ENCODE peak calls at places on chromosomes 7 and 10, in four cellular contexts. Z, H, N and R are unnamed samples.

GRCh38 chr7:131723926-131724325 is 167.5 kb upstream of the PODXL start:
- DNase-seq in Z (no peak), H (no peak), N (no peak), R (no peak)

GRCh38 chr10:42866115-42866995 is 83.8 kb downstream of the BMS1 start:
- DNase-seq in N (peak; percentile 84), Z (peak; percentile 93), H (no peak), R (peak; percentile 94)

GRCh38 chr10:2508971-2509605 is 558.3 kb upstream of the PFKP start:
- DNase-seq in Z (no peak), H (no peak), N (no peak), R (no peak)

GRCh38 chr10:111233439-111233838 is 156.6 kb downstream of the ADRA2A start:
- DNase-seq in Z (no peak), N (no peak), H (no peak), R (peak; percentile 41)

GRCh38 chr7:144818516-144818915 is 17.3 kb downstream of the TPK1 start:
- DNase-seq in H (no peak), Z (no peak), N (no peak), R (no peak)

GRCh38 chr7:98107313-98107691 is 640 bp downstream of the LMTK2 start:
- DNase-seq in Z (no peak), H (no peak), N (peak; percentile 68), R (peak; percentile 57)

GRCh38 chr10:132555648-132556575 is 18.3 kb downstream of the INPP5A start:
- DNase-seq in H (no peak), N (no peak), Z (peak; percentile 73), R (no peak)

GRCh38 chr7:43481905-43482678 is 100.8 kb upstream of the STK17A start:
- DNase-seq in Z (no peak), H (no peak), N (no peak), R (no peak)

GRCh38 chr7:84078415-84078814 is 116.2 kb downstream of the SEMA3A start:
- DNase-seq in N (no peak), H (no peak), Z (no peak), R (no peak)

GRCh38 chr10:42960491-42961155 is 116.2 kb upstream of the RET start:
- DNase-seq in Z (peak; percentile 49), N (no peak), H (no peak), R (no peak)

GRCh38 chr10:77681839-77682238 is 44.2 kb upstream of the KCNMA1 start:
- DNase-seq in N (no peak), H (no peak), Z (no peak), R (no peak)
- H3K4me1 ChIP-seq in N (no peaks in the 10 kb centered on the region), H (no peaks in the 10 kb centered on the region), Z (no peaks in the 10 kb centered on the region), R (peaks cover 18% of the 10 kb centered on the region)

DNA sequence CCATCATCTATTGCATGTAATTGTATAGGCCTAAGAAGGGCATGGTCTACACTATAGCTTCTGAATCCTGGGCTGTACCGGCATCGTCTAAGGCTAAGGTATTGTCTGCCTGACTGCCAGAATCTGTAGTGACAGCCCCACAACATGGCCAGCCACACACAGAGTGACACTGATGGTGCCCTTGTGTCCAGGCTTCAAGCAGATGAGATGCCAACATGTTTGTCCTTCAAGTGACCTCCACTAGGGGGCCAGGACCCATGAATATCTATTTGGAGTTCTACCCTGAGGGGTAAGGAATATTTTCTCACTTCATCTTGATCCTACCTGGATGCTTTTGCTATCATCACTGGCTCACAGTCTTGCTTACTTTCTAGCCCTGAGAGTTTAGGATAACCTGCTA is 1.5 kb downstream of the CYP3A7 start:
- DNase-seq in Z (no peak), N (peak; percentile 27), H (no peak), R (peak; percentile 25)
- TF ChIP-seq CTCF in Z (peak; percentile 2), N (peak; percentile 35), H (peak; percentile 15), R (peak; percentile 53)

DNA sequence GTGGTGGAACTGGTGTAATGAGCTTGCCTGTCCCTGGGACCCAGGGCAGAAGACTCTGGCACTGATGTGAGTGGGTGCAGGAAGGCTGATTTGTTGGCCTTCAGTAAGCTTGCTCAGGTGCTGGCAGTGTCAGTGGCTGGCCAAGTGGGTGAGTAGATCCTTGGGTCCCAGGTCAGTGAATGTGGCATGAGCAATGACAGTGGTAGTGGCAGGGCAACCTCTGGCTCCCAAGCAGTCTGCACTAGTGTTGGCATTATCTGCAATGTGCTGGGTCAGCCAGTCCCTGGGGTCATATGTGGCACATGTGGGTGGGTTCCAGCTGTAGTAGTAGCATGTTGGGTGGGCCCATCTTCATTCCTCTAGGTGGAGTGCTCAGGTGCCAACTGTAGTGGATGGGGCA is 640.9 kb upstream of the GRM3 start:
- DNase-seq in N (no peak), Z (no peak), H (no peak), R (no peak)
- H3K9me3 ChIP-seq in N (no peaks in the 10 kb centered on the region), Z (peaks cover 3% of the 10 kb centered on the region), H (peaks cover 5% of the 10 kb centered on the region), R (no peaks in the 10 kb centered on the region)

GRCh38 chr7:138963675-138964074 is 17.5 kb downstream of the KIAA1549 start:
- DNase-seq in H (no peak), N (no peak), Z (no peak), R (no peak)

GRCh38 chr7:138961159-138961558 is 20.0 kb downstream of the KIAA1549 start:
- DNase-seq in H (no peak), Z (no peak), N (no peak), R (no peak)

GRCh38 chr7:138967159-138967558 is 14.0 kb downstream of the KIAA1549 start:
- DNase-seq in Z (no peak), H (no peak), N (no peak), R (no peak)

GRCh38 chr7:138962561-138963270 is 18.5 kb downstream of the KIAA1549 start:
- DNase-seq in H (no peak), Z (no peak), N (no peak), R (no peak)

GRCh38 chr7:138964838-138965436 is 16.3 kb downstream of the KIAA1549 start:
- DNase-seq in N (no peak), H (no peak), Z (no peak), R (no peak)
- H3K4me1 ChIP-seq in N (no peaks in the 10 kb centered on the region), H (no peaks in the 10 kb centered on the region), Z (peaks cover 31% of the 10 kb centered on the region), R (peaks cover 8% of the 10 kb centered on the region)

DNA sequence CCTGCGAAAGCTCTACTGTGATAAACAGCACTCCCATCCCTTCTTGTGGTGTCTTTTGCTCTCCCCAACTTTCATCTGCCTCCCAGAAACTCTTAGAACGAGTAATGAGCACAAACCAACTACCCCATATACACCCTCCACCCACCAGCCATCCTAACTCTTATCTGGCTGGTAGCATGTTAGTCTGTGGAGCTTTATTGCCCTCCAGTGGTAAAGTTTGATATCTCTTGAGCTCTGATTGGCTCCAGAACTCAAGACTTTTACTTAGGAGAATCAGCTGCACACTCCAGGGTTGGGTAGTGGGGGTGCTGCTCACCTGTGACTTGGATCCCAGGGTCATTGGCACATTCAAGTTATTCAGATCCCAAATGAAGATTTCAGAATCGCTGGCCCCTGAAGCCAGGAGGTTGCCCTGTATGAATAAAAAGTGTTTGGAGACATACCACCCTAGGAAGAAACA is 10.9 kb downstream of the SEC31B start:
- DNase-seq in H (no peak), N (peak; percentile 65), Z (no peak), R (peak; percentile 81)
- TF ChIP-seq CTCF in H (no peak), N (peak; percentile 74), Z (peak; percentile 15), R (peak; percentile 89)

GRCh38 chr10:29555091-29555745 is 79.6 kb downstream of the SVIL start:
- DNase-seq in H (no peak), Z (no peak), N (no peak), R (no peak)

GRCh38 chr10:29557665-29558064 is 77.1 kb downstream of the SVIL start:
- DNase-seq in N (no peak), H (no peak), Z (no peak), R (no peak)

GRCh38 chr10:29553732-29554260 is 81.0 kb downstream of the SVIL start:
- DNase-seq in N (peak; percentile 25), H (no peak), Z (no peak), R (no peak)

GRCh38 chr10:29554660-29555059 is 80.1 kb downstream of the SVIL start:
- DNase-seq in N (no peak), H (no peak), Z (peak; percentile 75), R (peak; percentile 33)

GRCh38 chr10:29555746-29556481 is 78.9 kb downstream of the SVIL start:
- DNase-seq in N (no peak), H (no peak), Z (no peak), R (peak; percentile 59)
- H3K9me3 ChIP-seq in N (no peaks in the 10 kb centered on the region), H (no peaks in the 10 kb centered on the region), Z (no peaks in the 10 kb centered on the region), R (no peaks in the 10 kb centered on the region)

GRCh38 chr10:127920319-127921074 is 13.6 kb downstream of the PTPRE start:
- DNase-seq in H (no peak), Z (no peak), N (no peak), R (no peak)
- H3K4me1 ChIP-seq in H (peaks cover 40% of the 10 kb centered on the region), Z (peaks cover 10% of the 10 kb centered on the region), N (no peaks in the 10 kb centered on the region), R (peaks cover 6% of the 10 kb centered on the region)

DNA sequence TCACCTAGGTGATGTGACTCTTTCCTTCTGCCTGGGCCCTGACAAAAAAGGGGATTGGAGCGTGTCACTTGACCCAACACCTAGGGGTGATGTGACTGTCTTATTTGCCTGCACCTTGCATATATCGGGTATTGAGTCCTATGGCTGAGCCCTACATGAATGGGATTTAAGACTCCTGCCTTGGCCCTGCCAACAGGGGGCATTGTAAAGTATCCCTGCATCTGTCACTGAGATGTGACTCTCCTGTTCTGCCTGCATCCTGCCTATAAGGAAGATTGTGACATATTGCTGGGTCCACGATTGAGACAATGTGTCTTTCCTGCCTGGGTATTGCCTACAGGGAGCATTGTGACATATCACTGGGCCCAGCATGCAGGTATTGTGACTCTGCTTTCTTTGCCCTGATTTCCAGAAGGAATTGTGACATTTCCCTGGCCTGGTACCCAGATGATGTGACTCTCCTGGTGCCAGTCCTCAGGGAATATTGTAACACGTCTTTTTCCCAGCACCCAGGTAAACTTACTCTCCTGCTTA is 14.2 kb upstream of the ZNF107 start:
- DNase-seq in Z (no peak), N (no peak), H (no peak), R (no peak)
- TF ChIP-seq CTCF in Z (no peak), N (peak; percentile 27), H (no peak), R (no peak)

DNA sequence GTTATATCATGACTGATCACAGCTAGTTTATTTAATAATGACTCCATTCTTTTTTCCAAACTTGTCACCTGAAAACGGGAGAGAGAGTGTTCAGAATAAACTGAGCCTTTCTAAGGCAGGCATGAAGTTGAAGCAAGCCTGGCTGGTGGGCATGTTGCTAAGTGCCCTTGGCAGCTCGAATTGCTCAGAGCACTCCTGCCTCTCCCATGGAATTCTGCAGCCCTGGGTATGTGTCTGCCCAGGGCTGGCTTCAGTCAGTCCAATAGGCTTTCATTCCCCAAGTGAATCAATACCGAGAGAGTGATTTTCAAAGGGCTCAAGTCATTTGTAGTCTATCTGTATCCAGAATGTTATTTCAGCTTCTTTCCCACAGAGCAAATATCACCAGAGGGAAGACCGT is 415.5 kb upstream of the COBL start:
- DNase-seq in H (no peak), Z (no peak), N (no peak), R (peak; percentile 36)
- H3K9me3 ChIP-seq in H (peaks cover 3% of the 10 kb centered on the region), Z (peaks cover 4% of the 10 kb centered on the region), N (no peaks in the 10 kb centered on the region), R (no peaks in the 10 kb centered on the region)